ENCODE peak calls at places on chromosomes 7 and 10, in four cellular contexts. S, Z, M and P are unnamed samples.

GRCh38 chr7:14836571-14837189 is 65.9 kb downstream of the DGKB start:
- DNase-seq in S (peak), Z (peak), M (peak), P (peak)

GRCh38 chr10:102068216-102068615 is 3.1 kb downstream of the HPS6 start:
- DNase-seq in S (no peak), Z (no peak), M (no peak), P (no peak)

GRCh38 chr7:28089120-28089714 is 91.4 kb downstream of the JAZF1 start:
- DNase-seq in S (no peak), Z (no peak), M (no peak), P (no peak)

GRCh38 chr10:3426190-3426845 is 253.7 kb upstream of the PITRM1 start:
- DNase-seq in S (no peak), Z (no peak), M (no peak), P (peak)

GRCh38 chr7:127034171-127034806 is 218.5 kb downstream of the GRM8 start:
- DNase-seq in S (no peak), Z (no peak), M (no peak), P (peak)

GRCh38 chr7:33873518-33873917 is 31.8 kb upstream of the BMPER start:
- DNase-seq in S (no peak), Z (no peak), M (no peak), P (no peak)

GRCh38 chr10:43965918-43966570 is 317.4 kb upstream of the ZNF32 start:
- DNase-seq in S (no peak), Z (no peak), M (no peak), P (no peak)

GRCh38 chr10:44759122-44759521 is 152.0 kb upstream of the TMEM72 start:
- DNase-seq in S (no peak), Z (no peak), M (no peak), P (no peak)

GRCh38 chr7:31882187-31882586 is 188.0 kb downstream of the PDE1C start:
- DNase-seq in S (no peak), Z (no peak), M (peak), P (peak)

GRCh38 chr10:68440898-68441297 is 30.9 kb downstream of the DNA2 start:
- DNase-seq in S (no peak), Z (no peak), M (no peak), P (no peak)

GRCh38 chr10:4111593-4111992 is 326.6 kb upstream of the KLF6 start:
- DNase-seq in S (no peak), Z (no peak), M (no peak), P (no peak)